ENCODE peak calls at places on chromosomes 4 and X, in six cellular contexts. K, Z, G, O, P and Y are unnamed samples.

GRCh38 chr4:168713193-168713592 is 216.3 kb downstream of the PALLD start:
- DNase-seq in O (no peak), K (no peak), Z (no peak), G (no peak), P (no peak), Y (no peak)

GRCh38 chr4:29375716-29376115 is 1344.5 kb upstream of the PCDH7 start:
- DNase-seq in O (no peak), K (no peak), Z (no peak), G (no peak), P (no peak), Y (no peak)

GRCh38 chr4:58749206-58749605 is 1639.0 kb upstream of the IGFBP7 start:
- DNase-seq in Z (no peak), P (no peak), G (peak; percentile 45), K (no peak), O (no peak), Y (no peak)

GRCh38 chr4:2977116-2978097 is 14.0 kb downstream of the GRK4 start:
- DNase-seq in O (no peak), Z (no peak), P (no peak), G (no peak), K (no peak), Y (no peak)

GRCh38 chr4:152045781-152046571 is 285.2 kb upstream of the GATB start:
- DNase-seq in K (peak; percentile 48), P (peak; percentile 28), G (peak; percentile 50), O (no peak), Z (no peak), Y (no peak)

GRCh38 chr4:14532436-14532835 is 469.8 kb upstream of the CPEB2 start:
- DNase-seq in Z (no peak), K (no peak), O (no peak), P (no peak), G (no peak), Y (no peak)

GRCh38 chrX:142089193-142089592 is 115.9 kb downstream of the MAGEC2 start:
- DNase-seq in K (no peak), P (no peak), G (no peak), O (no peak), Z (no peak), Y (no peak)

GRCh38 chrX:74351760-74352159 is 47.8 kb downstream of the ZCCHC13 start:
- DNase-seq in K (no peak), G (no peak), P (no peak), Z (no peak), O (no peak), Y (no peak)

GRCh38 chrX:74382613-74383012 is 38.7 kb upstream of the SLC16A2 start:
- DNase-seq in G (peak; percentile 74), K (peak; percentile 13), O (peak; percentile 10), P (peak; percentile 28), Z (no peak), Y (peak; percentile 36)

GRCh38 chr4:152536545-152537182 is 772 bp upstream of the FBXW7 start:
- DNase-seq in G (no peak), K (no peak), O (no peak), Z (no peak), P (no peak), Y (no peak)

GRCh38 chr4:125244848-125245450 is 69.8 kb upstream of the FAT4 start:
- DNase-seq in Z (no peak), G (no peak), O (no peak), P (no peak), K (no peak), Y (no peak)

GRCh38 chr4:88735554-88735953 is 37.9 kb upstream of the NAP1L5 start:
- DNase-seq in K (no peak), G (no peak), O (no peak), Z (no peak), P (no peak), Y (no peak)

DNA sequence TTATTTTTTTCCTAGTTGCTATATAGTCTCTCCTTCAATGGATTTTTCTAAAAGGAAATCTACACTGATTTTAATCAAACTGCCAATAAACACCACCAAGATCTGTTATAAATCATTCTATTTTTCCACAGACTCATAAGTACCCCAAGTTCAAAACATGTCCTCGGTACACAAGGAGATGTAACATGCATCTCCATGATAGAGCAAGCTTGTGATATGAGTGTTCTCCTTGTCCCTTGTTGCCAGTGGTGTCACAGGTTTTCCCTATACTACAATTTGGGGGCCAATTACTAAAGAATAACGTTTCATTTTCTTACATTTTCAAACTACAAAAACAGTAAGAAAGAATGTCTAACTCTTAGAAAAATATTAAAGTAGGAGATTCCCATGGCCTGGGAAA is 491 bp downstream of the ARHGEF6 start:
- DNase-seq in K (no peak), O (no peak), P (no peak), Z (no peak), G (no peak), Y (no peak)
- H3K27ac ChIP-seq in K (no peak overlapping the region), O (no peak overlapping the region), P (peak overlapping the region; percentile 79), Z (peak overlapping the region; percentile 45), G (peak overlapping the region; percentile 67), Y (no peak overlapping the region)

DNA sequence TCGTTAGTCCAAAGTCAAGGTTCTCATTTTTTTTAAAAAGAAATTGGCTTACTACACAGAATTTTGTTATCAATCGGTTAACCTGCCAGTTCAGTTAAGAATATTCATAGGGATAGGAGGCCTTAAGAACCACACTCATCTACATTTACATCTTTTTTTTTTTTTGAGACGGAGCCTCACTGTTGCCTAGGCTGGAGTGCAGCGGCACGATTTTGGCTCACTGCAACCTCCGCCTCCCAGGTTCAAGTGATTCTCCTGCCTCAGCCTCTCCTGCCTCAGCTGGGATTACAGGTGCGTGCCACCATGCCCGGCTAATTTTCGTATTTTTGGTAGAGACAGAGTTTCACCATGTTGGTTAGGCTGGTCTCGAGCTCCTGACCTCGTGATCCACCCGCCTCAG is 33.7 kb downstream of the ABCE1 start:
- DNase-seq in G (no peak), Z (no peak), K (no peak), O (no peak), P (no peak), Y (no peak)
- H3K27ac ChIP-seq in G (no peak overlapping the region), Z (no peak overlapping the region), K (no peak overlapping the region), O (no peak overlapping the region), P (no peak overlapping the region), Y (no peak overlapping the region)

GRCh38 chrX:45768666-45769065 is 568.0 kb upstream of the DIPK2B start:
- DNase-seq in Z (no peak), K (no peak), G (no peak), P (no peak), O (no peak), Y (no peak)

GRCh38 chrX:45765281-45765680 is 564.6 kb upstream of the DIPK2B start:
- DNase-seq in O (no peak), P (no peak), G (no peak), Z (no peak), K (no peak), Y (no peak)

GRCh38 chrX:45762699-45763647 is 562.3 kb upstream of the DIPK2B start:
- DNase-seq in G (no peak), P (no peak), Z (no peak), K (no peak), O (no peak), Y (no peak)

GRCh38 chrX:45767021-45767491 is 566.4 kb upstream of the DIPK2B start:
- DNase-seq in Z (no peak), K (no peak), O (no peak), G (no peak), P (no peak), Y (no peak)

GRCh38 chrX:45765726-45766125 is 565.0 kb upstream of the DIPK2B start:
- DNase-seq in P (no peak), O (no peak), Z (no peak), K (no peak), G (no peak), Y (no peak)
- H3K27ac ChIP-seq in P (no peak overlapping the region), O (peak overlapping the region; percentile 33), Z (no peak overlapping the region), K (no peak overlapping the region), G (no peak overlapping the region), Y (no peak overlapping the region)

GRCh38 chrX:101415180-101416130 is 7.4 kb downstream of the HNRNPH2 start:
- DNase-seq in K (no peak), P (no peak), G (no peak), O (peak; percentile 63), Z (no peak), Y (no peak)
- H3K27ac ChIP-seq in K (no peak overlapping the region), P (peak overlapping the region; percentile 72), G (peak overlapping the region; percentile 60), O (peak overlapping the region; percentile 2), Z (peak overlapping the region; percentile 67), Y (peak overlapping the region; percentile 93)

DNA sequence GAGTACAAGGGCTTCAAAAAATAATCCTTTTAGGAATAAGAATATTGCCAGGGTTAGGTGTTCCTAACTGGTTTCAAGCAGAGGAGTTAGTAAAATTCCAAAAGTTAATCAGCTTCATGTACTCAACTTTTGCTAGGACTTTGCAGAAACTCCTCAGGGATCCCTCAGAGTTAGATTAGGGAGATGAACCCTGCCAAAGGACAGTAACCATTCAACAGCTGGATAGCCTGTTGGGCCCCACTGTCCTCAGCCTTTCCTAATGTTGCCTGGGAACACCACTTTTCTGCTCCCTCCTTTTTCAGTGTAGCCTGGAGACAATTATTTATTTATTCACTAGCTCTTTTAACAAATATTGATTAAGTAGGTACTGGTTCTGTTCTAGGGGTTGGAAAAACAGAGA is 53.8 kb downstream of the NFKB1 start:
- DNase-seq in P (no peak), O (no peak), G (no peak), Z (no peak), K (no peak), Y (no peak)
- H3K27ac ChIP-seq in P (peak overlapping the region; percentile 72), O (no peak overlapping the region), G (no peak overlapping the region), Z (no peak overlapping the region), K (no peak overlapping the region), Y (no peak overlapping the region)

DNA sequence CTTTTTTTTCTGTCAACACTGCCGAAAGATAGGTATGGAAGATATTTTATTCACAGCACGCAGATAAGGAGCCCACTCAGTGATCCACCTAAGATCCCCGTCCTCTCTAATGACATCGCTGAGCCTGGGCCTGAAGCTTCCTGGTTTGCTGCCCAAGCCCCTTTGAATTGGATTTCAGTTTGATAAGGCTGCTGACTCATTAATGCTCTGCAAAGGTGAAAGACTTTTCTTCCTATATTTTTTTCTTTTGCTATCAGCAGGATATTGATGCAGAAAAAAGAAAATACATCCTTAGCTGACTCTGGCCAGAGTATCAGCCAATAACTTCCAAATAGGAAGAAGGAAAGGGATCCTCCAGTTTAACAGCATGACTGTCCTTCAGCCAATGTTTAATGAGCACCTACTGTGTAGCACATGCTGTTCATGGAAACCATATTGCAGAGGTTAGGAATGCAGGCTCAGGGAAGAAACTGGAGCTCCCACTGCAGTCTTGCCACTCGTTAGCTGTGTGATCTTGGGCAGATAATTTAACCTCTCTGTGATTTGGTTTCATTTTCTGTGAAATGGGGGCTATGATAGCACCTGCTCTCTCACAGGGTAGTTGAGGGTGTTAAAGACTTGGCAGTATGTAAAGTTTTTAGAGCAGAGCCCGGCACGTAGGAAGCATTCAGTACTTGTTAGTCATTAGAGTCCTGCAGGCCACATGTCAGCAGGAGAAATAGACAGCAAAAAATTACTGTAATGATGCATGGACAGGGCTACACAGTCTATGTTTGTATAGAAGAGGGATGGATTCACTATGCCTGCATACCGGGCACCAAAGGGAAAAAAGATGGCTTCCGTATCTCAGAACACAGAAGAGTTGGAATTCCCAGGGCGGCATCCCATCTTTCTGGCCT is 39.3 kb downstream of the EVC start:
- DNase-seq in G (no peak), K (no peak), P (no peak), Z (no peak), O (no peak), Y (no peak)
- H3K27ac ChIP-seq in G (no peak overlapping the region), K (no peak overlapping the region), P (no peak overlapping the region), Z (no peak overlapping the region), O (peak overlapping the region; percentile 87), Y (no peak overlapping the region)